ENCODE peak calls at places on chromosome 12, in six cellular contexts. O is neural progenitor cell, F is fibroblast of lung, T is GM12878, Z is hepatocyte, Q is GM23338. A is an unnamed sample.

GRCh38 chr12:47844264-47845020 is 24.7 kb upstream of the HDAC7 start:
- DNase-seq in O (no peak), F (no peak), T (no peak), Z (no peak), Q (no peak), A (no peak)

GRCh38 chr12:97148941-97149559 is 242.0 kb downstream of the NEDD1 start:
- DNase-seq in O (peak; percentile 86), F (peak; percentile 27), T (no peak), Z (peak; percentile 85), Q (peak; percentile 89), A (peak; percentile 65)

GRCh38 chr12:2239376-2240010 is 186.7 kb downstream of the CACNA1C start:
- DNase-seq in O (no peak), F (no peak), T (no peak), Z (no peak), Q (no peak), A (no peak)

GRCh38 chr12:51406299-51406698 is 15.1 kb upstream of the GALNT6 start:
- DNase-seq in O (no peak), F (no peak), T (no peak), Z (no peak), Q (no peak), A (no peak)

GRCh38 chr12:510071-510825 is 50.5 kb downstream of the B4GALNT3 start:
- DNase-seq in O (peak; percentile 84), F (no peak), T (no peak), Z (peak; percentile 43), Q (peak; percentile 58), A (no peak)

GRCh38 chr12:132711169-132711843 is 664 bp downstream of the PGAM5 start:
- DNase-seq in O (peak; percentile 52), F (peak; percentile 45), T (no peak), Z (peak; percentile 56), Q (peak; percentile 66), A (peak; percentile 49)

GRCh38 chr12:109247831-109248654 is 61.0 kb downstream of the FOXN4 start:
- DNase-seq in O (no peak), F (no peak), T (no peak), Z (peak; percentile 57), Q (no peak), A (no peak)

GRCh38 chr12:93918262-93918661 is 230.1 kb upstream of the PLXNC1 start:
- DNase-seq in O (no peak), F (peak; percentile 74), T (no peak), Z (peak; percentile 22), Q (no peak), A (no peak)

GRCh38 chr12:130104596-130105253 is 57.5 kb upstream of the FZD10 start:
- DNase-seq in O (peak; percentile 54), F (no peak), T (no peak), Z (no peak), Q (peak; percentile 19), A (no peak)

GRCh38 chr12:80490329-80490728 is 46.3 kb downstream of the PTPRQ start:
- DNase-seq in O (peak; percentile 22), F (peak; percentile 69), T (no peak), Z (no peak), Q (peak; percentile 82), A (no peak)

GRCh38 chr12:13853471-13853870 is 127.9 kb downstream of the GRIN2B start:
- DNase-seq in O (no peak), F (no peak), T (no peak), Z (no peak), Q (no peak), A (no peak)

GRCh38 chr12:56081393-56082347 is 1.7 kb downstream of the ERBB3 start:
- DNase-seq in O (peak; percentile 18), F (no peak), T (no peak), Z (peak; percentile 85), Q (peak; percentile 27), A (no peak)

GRCh38 chr12:26948309-26948708 is 10.0 kb downstream of the FGFR1OP2 start:
- DNase-seq in O (no peak), F (no peak), T (no peak), Z (no peak), Q (no peak), A (no peak)

GRCh38 chr12:16285586-16285985 is 8.1 kb upstream of the SLC15A5 start:
- DNase-seq in O (no peak), F (peak; percentile 28), T (no peak), Z (no peak), Q (no peak), A (no peak)

GRCh38 chr12:98037401-98038140 is 477.8 kb upstream of the TMPO start:
- DNase-seq in O (no peak), F (no peak), T (no peak), Z (no peak), Q (no peak), A (no peak)

GRCh38 chr12:13209279-13210021 is 12.9 kb downstream of the EMP1 start:
- DNase-seq in O (no peak), F (no peak), T (no peak), Z (no peak), Q (no peak), A (no peak)

GRCh38 chr12:51920046-51920445 is 12.7 kb downstream of the ACVRL1 start:
- DNase-seq in O (no peak), F (no peak), T (no peak), Z (no peak), Q (no peak), A (no peak)

GRCh38 chr12:12466157-12466556 is 96.5 kb downstream of the DUSP16 start:
- DNase-seq in O (no peak), F (no peak), T (no peak), Z (no peak), Q (no peak), A (no peak)

GRCh38 chr12:79763748-79764452 is 73.1 kb upstream of the PAWR start:
- DNase-seq in O (no peak), F (no peak), T (no peak), Z (no peak), Q (no peak), A (no peak)

GRCh38 chr12:7144414-7145120 is 14.4 kb downstream of the CLSTN3 start:
- DNase-seq in O (peak; percentile 43), F (peak; percentile 23), T (no peak), Z (peak; percentile 42), Q (peak; percentile 57), A (peak; percentile 59)

GRCh38 chr12:65171073-65171472 is 1.7 kb downstream of the LEMD3 start:
- DNase-seq in O (no peak), F (peak; percentile 21), T (no peak), Z (no peak), Q (no peak), A (no peak)

GRCh38 chr12:110266980-110267620 is 13.9 kb upstream of the ATP2A2 start:
- DNase-seq in O (peak; percentile 56), F (peak; percentile 77), T (no peak), Z (peak; percentile 82), Q (no peak), A (no peak)

GRCh38 chr12:110258466-110258865 is 22.6 kb upstream of the ATP2A2 start:
- DNase-seq in O (no peak), F (no peak), T (no peak), Z (no peak), Q (no peak), A (no peak)

GRCh38 chr12:110256780-110257431 is 24.1 kb upstream of the ATP2A2 start:
- DNase-seq in O (no peak), F (no peak), T (no peak), Z (no peak), Q (no peak), A (no peak)

GRCh38 chr12:110266381-110266909 is 14.6 kb upstream of the ATP2A2 start:
- DNase-seq in O (no peak), F (no peak), T (no peak), Z (no peak), Q (no peak), A (no peak)

GRCh38 chr12:110262442-110263388 is 18.3 kb upstream of the ATP2A2 start:
- DNase-seq in O (no peak), F (no peak), T (no peak), Z (no peak), Q (no peak), A (no peak)
- H2AFZ ChIP-seq in O (no peak overlapping the region), F (no peak overlapping the region), T (no peak overlapping the region), Z (no peak overlapping the region), Q (no peak overlapping the region), A (no peak overlapping the region)

GRCh38 chr12:92140919-92141536 is 4.6 kb downstream of the BTG1 start:
- DNase-seq in O (no peak), F (no peak), T (no peak), Z (no peak), Q (no peak), A (no peak)

GRCh38 chr12:92138144-92138543 is 7.5 kb downstream of the BTG1 start:
- DNase-seq in O (no peak), F (no peak), T (no peak), Z (no peak), Q (no peak), A (no peak)

GRCh38 chr12:92136883-92137582 is 8.6 kb downstream of the BTG1 start:
- DNase-seq in O (peak; percentile 43), F (peak; percentile 90), T (no peak), Z (peak; percentile 51), Q (peak; percentile 48), A (peak; percentile 38)

GRCh38 chr12:92139634-92140555 is 5.8 kb downstream of the BTG1 start:
- DNase-seq in O (no peak), F (peak; percentile 64), T (no peak), Z (no peak), Q (peak; percentile 38), A (no peak)

GRCh38 chr12:92138626-92139025 is 7.0 kb downstream of the BTG1 start:
- DNase-seq in O (no peak), F (no peak), T (no peak), Z (no peak), Q (no peak), A (no peak)
- H3K4me1 ChIP-seq in O (peaks cover 55% of the 10 kb centered on the region), F (peaks cover 12% of the 10 kb centered on the region), T (peaks cover 11% of the 10 kb centered on the region), Z (peaks cover 49% of the 10 kb centered on the region), Q (peaks cover 77% of the 10 kb centered on the region), A (peaks cover 62% of the 10 kb centered on the region)

DNA sequence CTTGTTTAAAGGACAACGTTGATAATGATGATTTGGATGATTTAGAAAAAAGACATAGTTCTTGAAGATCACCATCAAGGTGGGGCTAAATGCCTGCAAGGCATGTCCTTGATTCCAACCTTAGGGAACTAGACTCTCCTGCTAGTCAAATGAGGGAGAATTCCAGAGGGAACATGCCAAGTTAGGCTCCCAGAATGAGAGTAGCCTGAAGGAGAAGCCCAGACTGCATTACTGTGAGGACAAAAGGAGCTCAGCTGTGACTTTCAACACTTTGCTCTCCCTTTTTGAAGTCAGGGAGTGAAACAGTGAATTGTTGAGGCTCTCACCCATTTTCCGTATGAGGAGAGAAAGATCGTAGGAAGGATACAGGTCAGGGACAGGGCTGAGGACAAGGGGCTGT is 95.2 kb upstream of the TBX3 start:
- DNase-seq in O (no peak), F (no peak), T (no peak), Z (no peak), Q (no peak), A (no peak)
- H3K4me2 ChIP-seq in O (no peak overlapping the region), F (no peak overlapping the region), T (no peak overlapping the region), Z (no peak overlapping the region), Q (no peak overlapping the region), A (no peak overlapping the region)

GRCh38 chr12:121130866-121131373 is 1.8 kb upstream of the P2RX7 start:
- DNase-seq in O (no peak), F (no peak), T (no peak), Z (no peak), Q (no peak), A (no peak)

GRCh38 chr12:121128908-121129704 is 3.6 kb upstream of the P2RX7 start:
- DNase-seq in O (no peak), F (peak; percentile 24), T (peak; percentile 99), Z (peak; percentile 26), Q (peak; percentile 69), A (peak; percentile 89)

GRCh38 chr12:121127501-121127900 is 5.2 kb upstream of the P2RX7 start:
- DNase-seq in O (no peak), F (no peak), T (no peak), Z (no peak), Q (no peak), A (no peak)

GRCh38 chr12:121131941-121132341 is 735 bp upstream of the P2RX7 start:
- DNase-seq in O (no peak), F (no peak), T (no peak), Z (no peak), Q (no peak), A (no peak)

GRCh38 chr12:121129705-121130147 is 3.0 kb upstream of the P2RX7 start:
- DNase-seq in O (no peak), F (no peak), T (no peak), Z (no peak), Q (no peak), A (no peak)
- H2AFZ ChIP-seq in O (no peak overlapping the region), F (no peak overlapping the region), T (peak overlapping the region; percentile 72), Z (no peak overlapping the region), Q (no peak overlapping the region), A (peak overlapping the region; percentile 71)

A was measured in OCI-LY7.